ENCODE peak calls at places on chromosome 12, in ten cellular contexts. S, E, P, Q, T, Y, L, R, K and B are unnamed samples.

GRCh38 chr12:104456950-104457745 is 400 bp downstream of the CHST11 start:
- DNase-seq in S (peak; percentile 85), E (peak; percentile 80), P (peak; percentile 78), Q (peak; percentile 60), T (peak; percentile 48), Y (peak; percentile 39), L (peak; percentile 77), R (peak; percentile 73), K (peak; percentile 46), B (peak; percentile 48)

GRCh38 chr12:12533238-12533829 is 29.3 kb downstream of the DUSP16 start:
- DNase-seq in S (no peak), E (peak; percentile 75), P (peak; percentile 89), Q (peak; percentile 61), T (no peak), Y (peak; percentile 73), L (no peak), R (no peak), K (no peak), B (no peak)

GRCh38 chr12:109736552-109737108 is 23.0 kb downstream of the FAM222A start:
- DNase-seq in S (peak; percentile 5), E (peak; percentile 65), P (peak; percentile 22), Q (peak; percentile 59), T (no peak), Y (peak; percentile 40), L (peak; percentile 77), R (peak; percentile 65), K (no peak), B (peak; percentile 46)

GRCh38 chr12:55495490-55495889 is 3.3 kb downstream of the OR6C68 start:
- DNase-seq in S (no peak), E (no peak), P (no peak), Q (no peak), T (no peak), Y (no peak), L (no peak), R (no peak), K (no peak), B (no peak)

GRCh38 chr12:124588689-124589318 is 21.4 kb upstream of the NCOR2 start:
- DNase-seq in S (peak; percentile 56), E (no peak), P (no peak), Q (no peak), T (no peak), Y (no peak), L (peak; percentile 60), R (peak; percentile 71), K (no peak), B (peak; percentile 54)

GRCh38 chr12:124314207-124314606 is 19.3 kb downstream of the RFLNA start:
- DNase-seq in S (no peak), E (no peak), P (no peak), Q (no peak), T (no peak), Y (no peak), L (no peak), R (no peak), K (no peak), B (no peak)

GRCh38 chr12:111056618-111057521 is 136.5 kb upstream of the MYL2 start:
- DNase-seq in S (no peak), E (no peak), P (no peak), Q (no peak), T (peak; percentile 80), Y (peak; percentile 51), L (no peak), R (no peak), K (peak; percentile 52), B (no peak)

GRCh38 chr12:128637616-128638606 is 185.8 kb downstream of the SLC15A4 start:
- DNase-seq in S (no peak), E (no peak), P (no peak), Q (no peak), T (no peak), Y (peak; percentile 62), L (no peak), R (no peak), K (no peak), B (no peak)

GRCh38 chr12:32265920-32266319 is 133.4 kb upstream of the FGD4 start:
- DNase-seq in S (no peak), E (no peak), P (no peak), Q (no peak), T (no peak), Y (no peak), L (no peak), R (no peak), K (no peak), B (no peak)

GRCh38 chr12:116370886-116371580 is 93.5 kb upstream of the MED13L start:
- DNase-seq in S (no peak), E (no peak), P (no peak), Q (no peak), T (no peak), Y (no peak), L (no peak), R (no peak), K (no peak), B (no peak)

DNA sequence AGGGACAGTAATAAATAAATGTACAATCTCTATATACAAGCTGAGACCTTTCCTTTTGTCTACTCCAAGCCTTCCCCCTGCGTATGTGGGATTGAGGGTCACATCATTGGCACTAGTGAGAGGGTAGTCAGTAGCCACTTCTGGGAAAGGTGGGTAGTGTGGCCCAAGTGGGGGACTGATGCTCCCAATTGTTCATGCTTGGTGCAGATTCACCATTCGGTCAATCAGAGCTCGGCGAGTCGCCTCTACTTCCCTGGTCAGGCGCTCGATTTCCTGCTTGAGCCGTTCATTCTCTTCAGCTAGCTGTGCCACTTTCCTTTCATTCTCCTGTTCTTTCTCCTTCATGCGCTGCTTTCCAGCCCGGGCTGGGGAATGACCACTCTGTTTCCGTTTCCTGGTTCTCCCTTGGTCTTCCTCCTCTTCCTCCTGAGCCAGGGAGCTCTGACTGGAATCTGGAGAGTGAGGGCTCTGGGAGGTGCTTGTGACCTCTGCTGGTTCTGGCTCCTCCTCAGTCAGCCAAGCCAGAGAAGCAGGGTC is 3.6 kb downstream of the DDIT3 start:
- DNase-seq in S (no peak), E (no peak), P (no peak), Q (no peak), T (no peak), Y (no peak), L (no peak), R (no peak), K (no peak), B (no peak)
- H3K4me3 ChIP-seq in S (no peak overlapping the region), E (no peak overlapping the region), P (no peak overlapping the region), Q (no peak overlapping the region), T (no peak overlapping the region), Y (no peak overlapping the region), L (no peak overlapping the region), R (no peak overlapping the region), K (no peak overlapping the region), B (no peak overlapping the region)

DNA sequence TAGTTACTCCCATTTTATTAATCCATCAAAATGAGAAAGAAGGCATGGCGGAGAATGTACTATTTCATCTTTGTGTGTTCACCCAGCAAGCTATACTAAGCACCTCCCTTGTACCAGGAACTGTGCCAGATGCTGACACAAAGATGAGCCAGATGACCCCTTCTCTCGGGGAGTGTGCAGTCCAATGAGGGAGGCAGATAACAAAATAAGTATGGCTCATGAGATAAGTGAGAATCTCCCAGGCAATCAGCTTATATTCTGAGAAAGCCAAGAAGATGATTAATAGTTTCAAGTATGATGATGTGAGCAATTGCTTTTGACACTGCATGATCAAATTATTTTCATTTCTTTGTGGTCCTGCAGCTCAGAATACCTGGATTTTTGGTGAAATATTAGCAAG is 1.3 kb upstream of the TMEM233 start:
- DNase-seq in S (no peak), E (no peak), P (no peak), Q (no peak), T (no peak), Y (no peak), L (no peak), R (peak; percentile 3), K (no peak), B (no peak)
- H3K27me3 ChIP-seq in S (peaks cover 3% of the 10 kb centered on the region), E (peaks cover 29% of the 10 kb centered on the region), P (no peaks in the 10 kb centered on the region), Q (no peaks in the 10 kb centered on the region), T (peaks cover 11% of the 10 kb centered on the region), Y (peaks cover 19% of the 10 kb centered on the region), L (no peaks in the 10 kb centered on the region), R (peaks cover 20% of the 10 kb centered on the region), K (no peaks in the 10 kb centered on the region), B (peaks cover 47% of the 10 kb centered on the region)

GRCh38 chr12:49048953-49049352 is 11.6 kb downstream of the KMT2D start:
- DNase-seq in S (no peak), E (no peak), P (no peak), Q (peak; percentile 10), T (no peak), Y (no peak), L (peak; percentile 14), R (no peak), K (no peak), B (no peak)
- H3K27ac ChIP-seq in S (no peak overlapping the region), E (no peak overlapping the region), P (no peak overlapping the region), Q (no peak overlapping the region), T (no peak overlapping the region), Y (no peak overlapping the region), L (no peak overlapping the region), R (no peak overlapping the region), K (no peak overlapping the region), B (no peak overlapping the region)

GRCh38 chr12:132544173-132544468 is 54.2 kb downstream of the FBRSL1 start:
- DNase-seq in S (no peak), E (no peak), P (no peak), Q (no peak), T (no peak), Y (no peak), L (no peak), R (no peak), K (no peak), B (no peak)

GRCh38 chr12:132545183-132545953 is 55.4 kb downstream of the FBRSL1 start:
- DNase-seq in S (no peak), E (no peak), P (no peak), Q (no peak), T (no peak), Y (peak; percentile 80), L (no peak), R (no peak), K (no peak), B (no peak)

GRCh38 chr12:132541996-132542395 is 52.0 kb downstream of the FBRSL1 start:
- DNase-seq in S (no peak), E (no peak), P (no peak), Q (no peak), T (no peak), Y (no peak), L (no peak), R (no peak), K (no peak), B (no peak)

GRCh38 chr12:132544498-132544897 is 54.5 kb downstream of the FBRSL1 start:
- DNase-seq in S (no peak), E (no peak), P (no peak), Q (no peak), T (no peak), Y (no peak), L (no peak), R (no peak), K (no peak), B (no peak)

DNA sequence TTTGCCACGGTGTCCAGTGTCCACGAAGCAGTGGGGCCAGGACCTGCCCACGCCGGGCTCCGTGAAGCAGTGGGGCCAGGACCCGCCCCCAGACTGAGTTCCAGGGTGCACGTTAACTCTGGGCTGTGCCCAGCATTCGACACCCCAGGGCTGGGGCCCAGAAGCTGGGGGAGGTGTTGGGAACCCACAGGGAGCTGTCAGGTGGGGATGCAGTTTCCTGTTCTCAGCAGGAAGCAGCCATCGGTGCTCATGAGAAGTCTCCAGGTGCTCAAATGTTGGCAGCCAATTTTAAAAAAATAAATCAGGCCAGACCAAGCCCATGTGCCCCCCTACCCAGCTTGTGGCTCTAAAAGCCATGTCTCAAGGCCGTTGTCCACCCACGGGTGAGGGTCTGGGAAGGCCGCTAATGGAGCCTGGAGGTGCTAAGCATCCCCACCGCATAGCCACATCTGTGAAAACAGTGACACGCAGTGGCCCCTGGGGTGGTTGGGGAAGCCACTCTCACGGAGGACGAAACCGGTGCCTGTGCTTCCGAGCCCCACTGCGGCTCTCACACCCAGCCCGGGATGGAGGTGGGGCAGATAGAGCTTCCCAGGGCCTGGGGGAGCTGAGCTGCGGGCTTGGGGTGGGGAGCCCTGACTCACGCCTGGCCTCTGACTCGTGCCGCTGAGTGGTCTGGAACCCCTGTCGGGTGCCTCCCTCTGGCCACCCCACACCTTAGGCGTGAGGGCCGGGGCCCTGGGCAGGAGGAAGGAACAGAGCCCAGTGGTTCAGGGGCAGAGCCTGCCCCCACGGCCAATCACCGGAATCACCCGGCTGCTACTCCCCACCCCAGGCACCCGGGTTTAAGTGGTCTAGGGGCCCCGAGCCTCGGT is 53.6 kb downstream of the FBRSL1 start:
- DNase-seq in S (no peak), E (no peak), P (no peak), Q (no peak), T (no peak), Y (no peak), L (no peak), R (no peak), K (no peak), B (no peak)
- H3K4me3 ChIP-seq in S (no peak overlapping the region), E (no peak overlapping the region), P (no peak overlapping the region), Q (no peak overlapping the region), T (no peak overlapping the region), Y (no peak overlapping the region), L (no peak overlapping the region), R (no peak overlapping the region), K (no peak overlapping the region), B (no peak overlapping the region)